ENCODE peak calls at places on chromosomes 13 and 19, in six cellular contexts. One of them, this sample, is unnamed. For H3K4me1, the result is how much of the 10 kb centered on the place peaks cover.

GRCh38 chr13:66689037-66689619 is 541.0 kb downstream of the PCDH9 start:
- DNase-seq in PC-3: no peak
- DNase-seq in left ventricle myocardium inferior: no peak
- DNase-seq in pancreas: no peak
- DNase-seq in body of pancreas: no peak
- DNase-seq in right atrium auricular region: no peak
- DNase-seq in this sample: no peak

GRCh38 chr13:82698941-82699340 is 1183.3 kb downstream of the SLITRK1 start:
- DNase-seq in PC-3: peak
- DNase-seq in left ventricle myocardium inferior: no peak
- DNase-seq in pancreas: no peak
- DNase-seq in body of pancreas: no peak
- DNase-seq in right atrium auricular region: no peak
- DNase-seq in this sample: no peak

GRCh38 chr19:1855828-1856255 is 7.5 kb downstream of the KLF16 start:
- DNase-seq in PC-3: no peak
- DNase-seq in left ventricle myocardium inferior: no peak
- DNase-seq in pancreas: peak
- DNase-seq in body of pancreas: no peak
- DNase-seq in right atrium auricular region: no peak
- DNase-seq in this sample: no peak

GRCh38 chr13:65613004-65613403 is 1617.1 kb downstream of the PCDH9 start:
- DNase-seq in PC-3: peak
- DNase-seq in left ventricle myocardium inferior: no peak
- DNase-seq in pancreas: no peak
- DNase-seq in body of pancreas: no peak
- DNase-seq in right atrium auricular region: no peak
- DNase-seq in this sample: no peak

GRCh38 chr13:85313761-85314503 is 485.3 kb downstream of the SLITRK6 start:
- DNase-seq in PC-3: peak
- DNase-seq in left ventricle myocardium inferior: no peak
- DNase-seq in pancreas: no peak
- DNase-seq in body of pancreas: no peak
- DNase-seq in right atrium auricular region: no peak
- DNase-seq in this sample: no peak

GRCh38 chr13:43946281-43946680 is 66.6 kb downstream of the LACC1 start:
- DNase-seq in PC-3: no peak
- DNase-seq in left ventricle myocardium inferior: no peak
- DNase-seq in pancreas: no peak
- DNase-seq in body of pancreas: no peak
- DNase-seq in right atrium auricular region: no peak
- DNase-seq in this sample: no peak

GRCh38 chr19:15776264-15776663 is 11.2 kb upstream of the OR10H5 start:
- DNase-seq in PC-3: no peak
- DNase-seq in left ventricle myocardium inferior: no peak
- DNase-seq in pancreas: no peak
- DNase-seq in body of pancreas: no peak
- DNase-seq in right atrium auricular region: no peak
- DNase-seq in this sample: no peak

GRCh38 chr13:29591310-29591709 is 4.2 kb downstream of the SLC7A1 start:
- DNase-seq in PC-3: no peak
- DNase-seq in left ventricle myocardium inferior: no peak
- DNase-seq in pancreas: no peak
- DNase-seq in body of pancreas: no peak
- DNase-seq in right atrium auricular region: no peak
- DNase-seq in this sample: no peak

GRCh38 chr13:21568854-21569253 is 35.1 kb downstream of the MICU2 start:
- DNase-seq in PC-3: no peak
- DNase-seq in left ventricle myocardium inferior: no peak
- DNase-seq in pancreas: no peak
- DNase-seq in body of pancreas: no peak
- DNase-seq in right atrium auricular region: no peak
- DNase-seq in this sample: no peak

GRCh38 chr13:81987159-81987558 is 1646.2 kb upstream of the SPRY2 start:
- DNase-seq in PC-3: no peak
- DNase-seq in left ventricle myocardium inferior: no peak
- DNase-seq in pancreas: no peak
- DNase-seq in body of pancreas: no peak
- DNase-seq in right atrium auricular region: no peak
- DNase-seq in this sample: no peak

GRCh38 chr13:111625526-111626315 is 305.3 kb downstream of the TEX29 start:
- DNase-seq in PC-3: no peak
- DNase-seq in left ventricle myocardium inferior: no peak
- DNase-seq in pancreas: no peak
- DNase-seq in body of pancreas: no peak
- DNase-seq in right atrium auricular region: peak
- DNase-seq in this sample: no peak

GRCh38 chr19:28468701-28469459 is 744.1 kb downstream of the UQCRFS1 start:
- DNase-seq in PC-3: peak
- DNase-seq in left ventricle myocardium inferior: no peak
- DNase-seq in pancreas: peak
- DNase-seq in body of pancreas: peak
- DNase-seq in right atrium auricular region: no peak
- DNase-seq in this sample: no peak
- H3K4me1 ChIP-seq in PC-3: under half
- H3K4me1 ChIP-seq in left ventricle myocardium inferior: under half
- H3K4me1 ChIP-seq in pancreas: under half
- H3K4me1 ChIP-seq in body of pancreas: under half
- H3K4me1 ChIP-seq in right atrium auricular region: under half
- H3K4me1 ChIP-seq in this sample: under half

GRCh38 chr13:30689752-30690151 is 45.6 kb upstream of the ALOX5AP start:
- DNase-seq in PC-3: no peak
- DNase-seq in left ventricle myocardium inferior: no peak
- DNase-seq in pancreas: no peak
- DNase-seq in body of pancreas: no peak
- DNase-seq in right atrium auricular region: no peak
- DNase-seq in this sample: no peak
- H3K27ac ChIP-seq in PC-3: no peak
- H3K27ac ChIP-seq in left ventricle myocardium inferior: peak
- H3K27ac ChIP-seq in pancreas: no peak
- H3K27ac ChIP-seq in body of pancreas: no peak
- H3K27ac ChIP-seq in right atrium auricular region: peak
- H3K27ac ChIP-seq in this sample: no peak

GRCh38 chr19:50230379-50231351 is 27.2 kb downstream of the MYH14 start:
- DNase-seq in PC-3: no peak
- DNase-seq in left ventricle myocardium inferior: peak
- DNase-seq in pancreas: no peak
- DNase-seq in body of pancreas: no peak
- DNase-seq in right atrium auricular region: no peak
- DNase-seq in this sample: peak
- TF ChIP-seq CTCF in PC-3: peak
- TF ChIP-seq CTCF in left ventricle myocardium inferior: no peak
- TF ChIP-seq CTCF in pancreas: no peak
- TF ChIP-seq CTCF in body of pancreas: no peak
- TF ChIP-seq CTCF in right atrium auricular region: no peak
- TF ChIP-seq CTCF in this sample: no peak

DNA sequence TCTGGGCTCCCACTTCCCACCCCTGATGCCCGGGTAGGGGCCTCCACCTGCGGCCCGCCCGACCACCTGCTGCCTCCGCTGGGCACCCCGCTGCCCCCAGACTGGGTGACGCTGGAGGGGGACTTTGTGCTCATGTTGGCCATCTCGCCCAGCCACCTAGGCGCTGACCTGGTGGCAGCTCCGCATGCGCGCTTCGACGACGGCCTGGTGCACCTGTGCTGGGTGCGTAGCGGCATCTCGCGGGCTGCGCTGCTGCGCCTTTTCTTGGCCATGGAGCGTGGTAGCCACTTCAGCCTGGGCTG is 7.9 kb downstream of the DBP start:
- DNase-seq in PC-3: no peak
- DNase-seq in left ventricle myocardium inferior: no peak
- DNase-seq in pancreas: peak
- DNase-seq in body of pancreas: no peak
- DNase-seq in right atrium auricular region: no peak
- DNase-seq in this sample: no peak
- H3K4me1 ChIP-seq in PC-3: under half
- H3K4me1 ChIP-seq in left ventricle myocardium inferior: half or more
- H3K4me1 ChIP-seq in pancreas: under half
- H3K4me1 ChIP-seq in body of pancreas: under half
- H3K4me1 ChIP-seq in right atrium auricular region: half or more
- H3K4me1 ChIP-seq in this sample: under half

GRCh38 chr19:32580901-32581703 is at the start of gene PDCD5:
- DNase-seq in PC-3: peak
- DNase-seq in left ventricle myocardium inferior: peak
- DNase-seq in pancreas: peak
- DNase-seq in body of pancreas: peak
- DNase-seq in right atrium auricular region: peak
- DNase-seq in this sample: peak
- H3K27ac ChIP-seq in PC-3: no peak
- H3K27ac ChIP-seq in left ventricle myocardium inferior: peak
- H3K27ac ChIP-seq in pancreas: peak
- H3K27ac ChIP-seq in body of pancreas: peak
- H3K27ac ChIP-seq in right atrium auricular region: peak
- H3K27ac ChIP-seq in this sample: peak

GRCh38 chr19:57406516-57407123 is 4.3 kb upstream of the ZNF17 start:
- DNase-seq in PC-3: peak
- DNase-seq in left ventricle myocardium inferior: peak
- DNase-seq in pancreas: peak
- DNase-seq in body of pancreas: peak
- DNase-seq in right atrium auricular region: no peak
- DNase-seq in this sample: peak
- TF ChIP-seq CTCF in PC-3: peak
- TF ChIP-seq CTCF in left ventricle myocardium inferior: peak
- TF ChIP-seq CTCF in pancreas: peak
- TF ChIP-seq CTCF in body of pancreas: peak
- TF ChIP-seq CTCF in right atrium auricular region: peak
- TF ChIP-seq CTCF in this sample: no peak

This sample was measured in testis.